ENCODE peak calls at places on chromosomes 1 and 21, in seven cellular contexts. J is NT2/D1; C is fibroblast of the aortic adventitia; P is skeletal muscle cell; T is AG04450; Z is anterior cingulate cortex; L is activated CD8-positive, alpha-beta memory T cell treated with anti-CD3 and anti-CD28 coated beads for 4 hours. A is an unnamed sample.

GRCh38 chr1:64823691-64824476 is 79.0 kb downstream of the RAVER2 start:
- DNase-seq in J (peak), P (peak), L (peak), Z (peak), C (peak), T (peak), A (peak)

GRCh38 chr1:221302357-221303147 is 423.3 kb downstream of the HLX start:
- DNase-seq in L (no peak), Z (no peak), C (no peak), P (no peak), J (no peak), T (no peak), A (no peak)

GRCh38 chr21:38951095-38951745 is 145.5 kb downstream of the ETS2 start:
- DNase-seq in C (no peak), T (no peak), J (no peak), P (no peak), Z (no peak), L (no peak), A (no peak)

GRCh38 chr1:101073836-101074235 is 48.3 kb upstream of the DPH5 start:
- DNase-seq in C (no peak), L (no peak), T (no peak), Z (no peak), P (peak), J (no peak), A (no peak)

GRCh38 chr21:29350246-29350779 is 51.6 kb downstream of the BACH1 start:
- DNase-seq in J (no peak), T (no peak), C (peak), L (no peak), P (no peak), Z (no peak), A (no peak)

GRCh38 chr1:234004575-234004974 is 100.1 kb downstream of the SLC35F3 start:
- DNase-seq in P (no peak), C (no peak), T (no peak), J (no peak), L (no peak), Z (no peak), A (no peak)

GRCh38 chr1:234564035-234565029 is 45.6 kb downstream of the IRF2BP2 start:
- DNase-seq in P (peak), Z (no peak), T (no peak), L (no peak), C (peak), J (no peak), A (no peak)

GRCh38 chr1:222801067-222801466 is 13.8 kb upstream of the DISP1 start:
- DNase-seq in Z (no peak), C (no peak), L (no peak), T (no peak), P (no peak), J (no peak), A (no peak)

GRCh38 chr1:170758992-170759391 is 95.1 kb downstream of the PRRX1 start:
- DNase-seq in C (no peak), L (no peak), P (no peak), Z (no peak), T (no peak), J (no peak), A (no peak)

GRCh38 chr1:53061859-53062714 is at the start of gene PODN:
- DNase-seq in Z (no peak), P (no peak), L (no peak), C (peak), J (no peak), T (no peak), A (no peak)

GRCh38 chr1:42427240-42427639 is 28.6 kb downstream of the ZMYND12 start:
- DNase-seq in L (no peak), Z (no peak), J (no peak), C (no peak), T (no peak), P (no peak), A (no peak)

GRCh38 chr1:68974447-68974846 is 477.6 kb upstream of the DEPDC1 start:
- DNase-seq in L (no peak), C (no peak), Z (peak), P (no peak), T (no peak), J (no peak), A (no peak)

GRCh38 chr1:178055779-178056471 is 38.0 kb upstream of the RASAL2 start:
- DNase-seq in C (no peak), P (no peak), J (no peak), Z (no peak), T (no peak), L (no peak), A (no peak)

GRCh38 chr1:207998691-207999090 is 87.8 kb upstream of the CD34 start:
- DNase-seq in T (no peak), J (peak), Z (no peak), L (no peak), P (no peak), C (no peak), A (no peak)

GRCh38 chr1:35171579-35171978 is 21.4 kb downstream of the SFPQ start:
- DNase-seq in Z (no peak), L (no peak), J (no peak), T (no peak), P (no peak), C (no peak), A (no peak)

GRCh38 chr1:43274125-43274803 is 4.5 kb downstream of the TMEM125 start:
- DNase-seq in L (no peak), P (no peak), J (no peak), Z (no peak), C (peak), T (no peak), A (no peak)

GRCh38 chr1:10387611-10388386 is 11.1 kb upstream of the PGD start:
- DNase-seq in Z (peak), P (peak), C (peak), T (peak), L (no peak), J (no peak), A (no peak)

GRCh38 chr1:113479713-113480676 is 89.7 kb downstream of the MAGI3 start:
- DNase-seq in P (no peak), J (no peak), T (no peak), L (no peak), Z (no peak), C (no peak), A (no peak)

GRCh38 chr1:235008239-235008638 is 120.4 kb downstream of the TOMM20 start:
- DNase-seq in P (no peak), L (no peak), Z (no peak), T (no peak), C (peak), J (no peak), A (no peak)

GRCh38 chr1:166189126-166189525 is 22.3 kb upstream of the FAM78B start:
- DNase-seq in J (no peak), T (no peak), Z (no peak), L (no peak), C (no peak), P (no peak), A (no peak)